ENCODE peak calls at places on chromosomes 12 and 14, in nine cellular contexts. L is epithelial cell of esophagus, F is psoas muscle, W is IMR-90, M is CD14-positive monocyte, Y is MM.1S, T is H9, V is AG09319, I is right atrium auricular region. J is an unnamed sample.

GRCh38 chr12:113207621-113208040 is 13.6 kb upstream of the TPCN1 start:
- DNase-seq in L (no peak), F (no peak), W (no peak), M (no peak), Y (no peak), T (no peak), V (no peak), I (no peak), J (no peak)

GRCh38 chr14:68110989-68111704 is 291.6 kb downstream of the RAD51B start:
- DNase-seq in L (no peak), F (no peak), W (no peak), M (no peak), Y (no peak), T (no peak), V (no peak), I (no peak), J (no peak)

GRCh38 chr12:86521870-86522269 is 265.7 kb upstream of the MGAT4C start:
- DNase-seq in L (no peak), F (no peak), W (no peak), M (no peak), Y (no peak), T (no peak), V (no peak), I (no peak), J (no peak)

GRCh38 chr12:29552994-29553748 is 55.7 kb upstream of the OVCH1 start:
- DNase-seq in L (no peak), F (no peak), W (no peak), M (no peak), Y (no peak), T (no peak), V (no peak), I (no peak), J (no peak)

GRCh38 chr12:49680075-49680474 is 27.1 kb downstream of the FMNL3 start:
- DNase-seq in L (no peak), F (no peak), W (no peak), M (no peak), Y (no peak), T (no peak), V (no peak), I (no peak), J (no peak)

GRCh38 chr12:38465020-38465419 is 148.4 kb downstream of the ALG10B start:
- DNase-seq in L (no peak), F (no peak), W (no peak), M (no peak), Y (peak), T (no peak), V (no peak), I (no peak), J (no peak)

GRCh38 chr12:124466200-124467128 is 100.9 kb downstream of the NCOR2 start:
- DNase-seq in L (no peak), F (peak), W (peak), M (peak), Y (no peak), T (no peak), V (no peak), I (no peak), J (peak)

GRCh38 chr12:113929312-113929989 is 36.7 kb downstream of the RBM19 start:
- DNase-seq in L (no peak), F (no peak), W (no peak), M (no peak), Y (no peak), T (no peak), V (no peak), I (no peak), J (no peak)

GRCh38 chr14:90616881-90617280 is 199.3 kb downstream of the TTC7B start:
- DNase-seq in L (no peak), F (no peak), W (peak), M (no peak), Y (no peak), T (no peak), V (no peak), I (no peak), J (no peak)

GRCh38 chr14:72576258-72576657 is 317.6 kb downstream of the DPF3 start:
- DNase-seq in L (peak), F (no peak), W (peak), M (no peak), Y (no peak), T (no peak), V (no peak), I (no peak), J (no peak)

GRCh38 chr12:124694846-124695497 is 127.6 kb upstream of the NCOR2 start:
- DNase-seq in L (peak), F (no peak), W (peak), M (peak), Y (no peak), T (peak), V (no peak), I (peak), J (no peak)

GRCh38 chr14:21106506-21107359 is 5.9 kb downstream of the TMEM253 start:
- DNase-seq in L (peak), F (peak), W (peak), M (peak), Y (peak), T (peak), V (no peak), I (peak), J (peak)
- TF ChIP-seq CTCF in L (peak), F (peak), W (peak), M (peak), Y (peak), T (peak), V (peak), I (peak), J (peak)

GRCh38 chr12:18552829-18553228 is 185.0 kb downstream of the PLCZ1 start:
- DNase-seq in L (peak), F (no peak), W (no peak), M (no peak), Y (no peak), T (no peak), V (no peak), I (no peak), J (no peak)
- TF ChIP-seq CTCF in L (no peak), F (no peak), W (peak), M (no peak), Y (no peak), T (peak), V (no peak), I (no peak), J (no peak)

GRCh38 chr14:85535316-85535715 is 5.4 kb downstream of the FLRT2 start:
- DNase-seq in L (no peak), F (no peak), W (no peak), M (no peak), Y (no peak), T (no peak), V (no peak), I (no peak), J (no peak)

GRCh38 chr14:85536835-85537195 is 6.9 kb downstream of the FLRT2 start:
- DNase-seq in L (peak), F (no peak), W (peak), M (no peak), Y (no peak), T (no peak), V (no peak), I (no peak), J (no peak)

GRCh38 chr14:85534914-85535313 is 5.0 kb downstream of the FLRT2 start:
- DNase-seq in L (peak), F (no peak), W (no peak), M (no peak), Y (no peak), T (no peak), V (no peak), I (no peak), J (no peak)

GRCh38 chr14:85537526-85537925 is 7.6 kb downstream of the FLRT2 start:
- DNase-seq in L (no peak), F (no peak), W (no peak), M (no peak), Y (no peak), T (no peak), V (no peak), I (no peak), J (no peak)

GRCh38 chr14:85535916-85536834 is 6.2 kb downstream of the FLRT2 start:
- DNase-seq in L (peak), F (no peak), W (peak), M (no peak), Y (no peak), T (no peak), V (no peak), I (no peak), J (no peak)
- TF ChIP-seq CTCF in L (peak), F (peak), W (peak), M (peak), Y (no peak), T (peak), V (peak), I (no peak), J (peak)

DNA sequence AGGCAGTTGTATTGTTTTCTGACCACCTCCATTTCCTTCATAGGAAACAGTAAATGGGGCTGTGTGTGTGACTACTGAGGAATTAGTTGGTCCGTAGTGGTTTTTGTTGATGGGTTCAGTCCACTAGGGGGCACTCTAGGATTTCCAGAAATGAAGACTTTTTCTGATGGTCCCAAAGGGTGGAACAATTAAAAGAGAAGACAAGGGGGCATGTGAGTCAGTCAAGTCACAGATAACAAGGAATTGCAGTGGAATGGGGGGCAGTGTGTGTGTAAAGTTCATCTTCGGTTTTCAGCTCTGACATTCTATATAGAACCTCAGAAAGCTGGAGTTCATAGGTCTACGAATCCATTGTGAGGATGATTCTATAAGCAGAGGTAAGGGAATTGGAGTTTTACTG is 186.6 kb upstream of the OR4E1 start:
- DNase-seq in L (peak), F (no peak), W (no peak), M (no peak), Y (peak), T (peak), V (no peak), I (no peak), J (no peak)
- TF ChIP-seq CTCF in L (peak), F (no peak), W (peak), M (peak), Y (peak), T (peak), V (peak), I (no peak), J (no peak)

DNA sequence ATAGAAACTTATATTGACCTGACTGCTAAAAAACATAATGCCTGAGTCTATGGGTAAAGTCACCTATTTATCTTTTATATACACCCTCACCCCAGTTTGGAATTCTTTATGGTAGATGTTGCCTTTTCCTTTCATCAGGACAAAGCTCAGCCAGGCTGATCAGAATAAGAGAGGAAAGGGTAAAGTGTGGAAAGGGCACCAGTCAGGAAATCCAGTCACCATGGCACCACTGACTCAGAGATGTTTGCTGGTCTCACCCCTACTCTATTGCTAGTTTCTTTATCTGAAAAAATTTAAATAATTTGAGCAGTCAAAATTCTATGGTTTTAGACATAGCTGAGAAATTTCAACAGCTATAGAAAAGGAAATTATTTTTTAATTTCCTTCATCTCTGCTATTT is 49.2 kb upstream of the SSTR1 start:
- DNase-seq in L (no peak), F (no peak), W (no peak), M (no peak), Y (no peak), T (no peak), V (no peak), I (no peak), J (no peak)
- TF ChIP-seq CTCF in L (no peak), F (no peak), W (no peak), M (no peak), Y (no peak), T (no peak), V (no peak), I (no peak), J (no peak)

GRCh38 chr14:104168603-104169002 is 30.2 kb downstream of the KIF26A start:
- DNase-seq in L (no peak), F (no peak), W (no peak), M (no peak), Y (no peak), T (no peak), V (no peak), I (no peak), J (no peak)
- TF ChIP-seq CTCF in L (no peak), F (no peak), W (no peak), M (no peak), Y (no peak), T (no peak), V (no peak), I (no peak), J (no peak)

DNA sequence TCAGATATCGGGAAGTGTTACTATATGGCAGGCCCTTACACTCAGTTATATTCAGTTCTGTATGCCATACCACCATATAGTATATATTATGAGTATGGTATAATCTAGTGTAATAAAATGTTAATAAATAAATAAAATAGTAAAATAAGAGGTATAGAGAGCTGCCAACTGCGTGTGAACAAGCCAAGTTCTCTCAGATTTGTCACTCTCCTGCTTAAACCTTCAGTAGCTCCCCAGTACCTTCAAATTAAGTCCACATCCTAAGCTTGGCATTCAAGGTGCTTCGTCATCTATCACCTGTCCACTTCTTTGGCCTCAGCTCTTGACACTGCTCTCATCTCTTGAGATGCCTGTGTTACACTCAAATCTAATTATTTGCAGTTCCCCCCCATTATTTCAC is 12.8 kb upstream of the CREBL2 start:
- DNase-seq in L (no peak), F (no peak), W (no peak), M (no peak), Y (no peak), T (no peak), V (no peak), I (no peak), J (no peak)
- TF ChIP-seq CTCF in L (no peak), F (no peak), W (no peak), M (no peak), Y (no peak), T (no peak), V (no peak), I (no peak), J (no peak)